ENCODE peak calls at places on chromosomes 7 and 10, in five cellular contexts. One of them, this sample, is unnamed.

GRCh38 chr7:137343483-137343841 is at the start of gene PTN:
- DNase-seq in CD8-positive, alpha-beta T cell: no peak
- DNase-seq in neural progenitor cell: peak
- DNase-seq in left ventricle myocardium inferior: peak
- DNase-seq in cardiac fibroblast: peak
- DNase-seq in this sample: no peak

GRCh38 chr10:79344502-79345195 is 2.6 kb upstream of the PPIF start:
- DNase-seq in cardiac fibroblast: no peak
- DNase-seq in CD8-positive, alpha-beta T cell: no peak
- DNase-seq in left ventricle myocardium inferior: no peak
- DNase-seq in neural progenitor cell: no peak
- DNase-seq in this sample: no peak

GRCh38 chr7:103524042-103524907 is 78.3 kb upstream of the SLC26A5 start:
- DNase-seq in cardiac fibroblast: peak
- DNase-seq in left ventricle myocardium inferior: no peak
- DNase-seq in CD8-positive, alpha-beta T cell: no peak
- DNase-seq in neural progenitor cell: peak
- DNase-seq in this sample: no peak

GRCh38 chr7:91436655-91437054 is 172.4 kb downstream of the FZD1 start:
- DNase-seq in cardiac fibroblast: no peak
- DNase-seq in neural progenitor cell: no peak
- DNase-seq in left ventricle myocardium inferior: no peak
- DNase-seq in CD8-positive, alpha-beta T cell: no peak
- DNase-seq in this sample: no peak

GRCh38 chr10:62687230-62687748 is 117.2 kb upstream of the ADO start:
- DNase-seq in neural progenitor cell: no peak
- DNase-seq in cardiac fibroblast: peak
- DNase-seq in left ventricle myocardium inferior: no peak
- DNase-seq in CD8-positive, alpha-beta T cell: no peak
- DNase-seq in this sample: no peak

GRCh38 chr7:5428470-5429252 is 5.0 kb upstream of the TNRC18 start:
- DNase-seq in cardiac fibroblast: peak
- DNase-seq in CD8-positive, alpha-beta T cell: no peak
- DNase-seq in left ventricle myocardium inferior: peak
- DNase-seq in neural progenitor cell: peak
- DNase-seq in this sample: no peak

GRCh38 chr7:141674702-141675101 is 27.3 kb downstream of the DENND11 start:
- DNase-seq in cardiac fibroblast: no peak
- DNase-seq in CD8-positive, alpha-beta T cell: no peak
- DNase-seq in left ventricle myocardium inferior: no peak
- DNase-seq in neural progenitor cell: peak
- DNase-seq in this sample: no peak

GRCh38 chr10:17954856-17955255 is 3.1 kb downstream of the SLC39A12 start:
- DNase-seq in neural progenitor cell: no peak
- DNase-seq in cardiac fibroblast: peak
- DNase-seq in left ventricle myocardium inferior: no peak
- DNase-seq in CD8-positive, alpha-beta T cell: no peak
- DNase-seq in this sample: no peak

GRCh38 chr7:130292682-130293257 is at the start of gene CPA4:
- DNase-seq in neural progenitor cell: no peak
- DNase-seq in left ventricle myocardium inferior: no peak
- DNase-seq in cardiac fibroblast: peak
- DNase-seq in CD8-positive, alpha-beta T cell: no peak
- DNase-seq in this sample: no peak

GRCh38 chr10:46553238-46554049 is 3.0 kb downstream of the GPRIN2 start:
- DNase-seq in neural progenitor cell: no peak
- DNase-seq in CD8-positive, alpha-beta T cell: no peak
- DNase-seq in cardiac fibroblast: no peak
- DNase-seq in left ventricle myocardium inferior: peak
- DNase-seq in this sample: no peak

GRCh38 chr10:132715791-132716680 is 69.9 kb downstream of the NKX6-2 start:
- DNase-seq in CD8-positive, alpha-beta T cell: no peak
- DNase-seq in neural progenitor cell: no peak
- DNase-seq in left ventricle myocardium inferior: peak
- DNase-seq in cardiac fibroblast: no peak
- DNase-seq in this sample: no peak

GRCh38 chr7:55236454-55236853 is 128.7 kb upstream of the LANCL2 start:
- DNase-seq in cardiac fibroblast: no peak
- DNase-seq in CD8-positive, alpha-beta T cell: no peak
- DNase-seq in left ventricle myocardium inferior: no peak
- DNase-seq in neural progenitor cell: no peak
- DNase-seq in this sample: no peak

GRCh38 chr7:45911311-45911710 is 9.8 kb downstream of the IGFBP3 start:
- DNase-seq in left ventricle myocardium inferior: no peak
- DNase-seq in neural progenitor cell: no peak
- DNase-seq in cardiac fibroblast: no peak
- DNase-seq in CD8-positive, alpha-beta T cell: no peak
- DNase-seq in this sample: no peak

GRCh38 chr7:70694357-70694908 is 437.5 kb upstream of the GALNT17 start:
- DNase-seq in neural progenitor cell: peak
- DNase-seq in cardiac fibroblast: peak
- DNase-seq in CD8-positive, alpha-beta T cell: no peak
- DNase-seq in left ventricle myocardium inferior: peak
- DNase-seq in this sample: no peak

GRCh38 chr7:107879400-107880035 is 11.5 kb upstream of the DLD start:
- DNase-seq in cardiac fibroblast: peak
- DNase-seq in CD8-positive, alpha-beta T cell: no peak
- DNase-seq in neural progenitor cell: peak
- DNase-seq in left ventricle myocardium inferior: no peak
- DNase-seq in this sample: peak

GRCh38 chr10:62081322-62081945 is 179.9 kb downstream of the ARID5B start:
- DNase-seq in left ventricle myocardium inferior: no peak
- DNase-seq in neural progenitor cell: no peak
- DNase-seq in CD8-positive, alpha-beta T cell: no peak
- DNase-seq in cardiac fibroblast: peak
- DNase-seq in this sample: no peak

GRCh38 chr7:139587535-139587934 is 64.0 kb downstream of the CLEC2L start:
- DNase-seq in cardiac fibroblast: no peak
- DNase-seq in CD8-positive, alpha-beta T cell: no peak
- DNase-seq in left ventricle myocardium inferior: no peak
- DNase-seq in neural progenitor cell: no peak
- DNase-seq in this sample: no peak

GRCh38 chr10:96309631-96310358 is 5.6 kb downstream of the DNTT start:
- DNase-seq in left ventricle myocardium inferior: no peak
- DNase-seq in cardiac fibroblast: no peak
- DNase-seq in CD8-positive, alpha-beta T cell: no peak
- DNase-seq in neural progenitor cell: peak
- DNase-seq in this sample: no peak

GRCh38 chr7:157528785-157529341 is 192.1 kb downstream of the DNAJB6 start:
- DNase-seq in neural progenitor cell: no peak
- DNase-seq in CD8-positive, alpha-beta T cell: no peak
- DNase-seq in cardiac fibroblast: no peak
- DNase-seq in left ventricle myocardium inferior: no peak
- DNase-seq in this sample: no peak

GRCh38 chr7:47720907-47721244 is 139.0 kb upstream of the TNS3 start:
- DNase-seq in neural progenitor cell: no peak
- DNase-seq in CD8-positive, alpha-beta T cell: no peak
- DNase-seq in left ventricle myocardium inferior: no peak
- DNase-seq in cardiac fibroblast: no peak
- DNase-seq in this sample: no peak

GRCh38 chr7:47720141-47720906 is 138.4 kb upstream of the TNS3 start:
- DNase-seq in CD8-positive, alpha-beta T cell: no peak
- DNase-seq in cardiac fibroblast: peak
- DNase-seq in neural progenitor cell: no peak
- DNase-seq in left ventricle myocardium inferior: peak
- DNase-seq in this sample: no peak

GRCh38 chr7:47719675-47720074 is 137.8 kb upstream of the TNS3 start:
- DNase-seq in neural progenitor cell: no peak
- DNase-seq in left ventricle myocardium inferior: no peak
- DNase-seq in cardiac fibroblast: no peak
- DNase-seq in CD8-positive, alpha-beta T cell: no peak
- DNase-seq in this sample: no peak

GRCh38 chr7:47722126-47722525 is 140.2 kb upstream of the TNS3 start:
- DNase-seq in left ventricle myocardium inferior: no peak
- DNase-seq in cardiac fibroblast: no peak
- DNase-seq in neural progenitor cell: no peak
- DNase-seq in CD8-positive, alpha-beta T cell: no peak
- DNase-seq in this sample: no peak

DNA sequence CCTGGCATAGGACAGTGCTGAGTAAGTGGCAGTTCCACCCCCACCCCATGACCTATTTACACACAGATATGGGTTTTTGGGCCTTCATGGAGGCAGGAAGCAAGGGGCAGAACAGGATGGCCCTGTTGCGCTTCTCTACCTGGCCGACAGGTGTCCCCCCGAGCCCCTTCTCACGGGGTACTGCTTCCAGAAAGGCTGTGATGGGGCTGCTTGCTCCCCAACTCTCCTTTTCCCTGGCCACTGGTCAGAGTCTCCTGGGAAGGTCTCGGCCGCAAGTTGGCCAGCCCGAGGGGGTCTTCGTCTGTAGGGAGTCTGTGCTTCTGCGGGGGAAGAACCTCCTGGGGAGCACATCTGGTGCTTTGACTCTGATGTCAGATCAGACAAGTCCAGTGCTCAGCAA is 139.8 kb upstream of the TNS3 start:
- DNase-seq in neural progenitor cell: no peak
- DNase-seq in CD8-positive, alpha-beta T cell: no peak
- DNase-seq in left ventricle myocardium inferior: no peak
- DNase-seq in cardiac fibroblast: no peak
- DNase-seq in this sample: no peak
- TF ChIP-seq CTCF in neural progenitor cell: peak
- TF ChIP-seq CTCF in CD8-positive, alpha-beta T cell: no peak
- TF ChIP-seq CTCF in left ventricle myocardium inferior: no peak
- TF ChIP-seq CTCF in cardiac fibroblast: no peak
- TF ChIP-seq CTCF in this sample: no peak

GRCh38 chr10:92142512-92142911 is 148.4 kb downstream of the CPEB3 start:
- DNase-seq in cardiac fibroblast: no peak
- DNase-seq in CD8-positive, alpha-beta T cell: no peak
- DNase-seq in left ventricle myocardium inferior: no peak
- DNase-seq in neural progenitor cell: no peak
- DNase-seq in this sample: no peak
- TF ChIP-seq CTCF in cardiac fibroblast: peak
- TF ChIP-seq CTCF in CD8-positive, alpha-beta T cell: no peak
- TF ChIP-seq CTCF in left ventricle myocardium inferior: no peak
- TF ChIP-seq CTCF in neural progenitor cell: no peak
- TF ChIP-seq CTCF in this sample: no peak

DNA sequence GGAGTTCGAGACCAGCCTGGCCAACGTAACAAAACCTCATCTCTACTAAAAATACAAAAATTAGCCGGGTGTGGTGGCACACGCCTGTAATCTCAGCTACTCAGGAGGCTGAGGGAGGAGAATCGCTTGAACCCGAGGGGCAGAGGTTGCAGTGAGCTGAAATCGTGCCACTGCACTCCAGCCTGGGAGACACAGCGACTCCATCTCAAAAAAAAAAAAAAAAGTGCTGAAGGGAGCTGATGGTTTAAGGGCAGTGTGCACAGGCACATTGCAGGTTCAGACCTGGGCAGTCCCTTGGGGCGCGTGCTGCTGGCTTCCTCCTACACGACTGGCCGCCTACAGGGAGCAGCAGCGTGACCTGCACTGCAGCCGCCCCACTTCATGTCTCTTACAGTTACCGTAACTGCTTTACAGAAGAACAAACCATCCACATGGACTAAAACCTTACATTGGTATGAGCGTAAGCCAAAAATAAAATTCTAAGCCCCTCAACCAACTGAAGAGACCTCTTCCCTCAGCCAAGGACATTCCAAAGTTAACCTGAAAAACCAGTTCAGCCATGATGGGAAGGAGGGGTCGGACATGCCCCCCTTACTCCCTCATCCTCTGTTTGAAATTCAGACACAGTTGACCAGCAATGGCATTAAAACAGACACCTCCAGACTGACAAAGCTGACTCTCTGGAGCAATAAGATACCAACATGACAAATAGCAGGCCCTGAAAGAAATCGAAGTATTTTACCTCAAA is 262.2 kb downstream of the ZMYND11 start:
- DNase-seq in neural progenitor cell: no peak
- DNase-seq in left ventricle myocardium inferior: no peak
- DNase-seq in cardiac fibroblast: no peak
- DNase-seq in CD8-positive, alpha-beta T cell: no peak
- DNase-seq in this sample: no peak
- TF ChIP-seq CTCF in neural progenitor cell: no peak
- TF ChIP-seq CTCF in left ventricle myocardium inferior: no peak
- TF ChIP-seq CTCF in cardiac fibroblast: no peak
- TF ChIP-seq CTCF in CD8-positive, alpha-beta T cell: no peak
- TF ChIP-seq CTCF in this sample: no peak

GRCh38 chr10:230758-231157 is 95.5 kb downstream of the ZMYND11 start:
- DNase-seq in left ventricle myocardium inferior: no peak
- DNase-seq in neural progenitor cell: peak
- DNase-seq in CD8-positive, alpha-beta T cell: no peak
- DNase-seq in cardiac fibroblast: peak
- DNase-seq in this sample: no peak
- TF ChIP-seq CTCF in left ventricle myocardium inferior: peak
- TF ChIP-seq CTCF in neural progenitor cell: peak
- TF ChIP-seq CTCF in CD8-positive, alpha-beta T cell: peak
- TF ChIP-seq CTCF in cardiac fibroblast: peak
- TF ChIP-seq CTCF in this sample: peak

GRCh38 chr7:127885843-127886242 is 145.4 kb downstream of the LRRC4 start:
- DNase-seq in cardiac fibroblast: peak
- DNase-seq in neural progenitor cell: no peak
- DNase-seq in CD8-positive, alpha-beta T cell: no peak
- DNase-seq in left ventricle myocardium inferior: no peak
- DNase-seq in this sample: no peak

GRCh38 chr7:127885222-127885772 is 145.9 kb downstream of the LRRC4 start:
- DNase-seq in CD8-positive, alpha-beta T cell: no peak
- DNase-seq in cardiac fibroblast: no peak
- DNase-seq in left ventricle myocardium inferior: no peak
- DNase-seq in neural progenitor cell: no peak
- DNase-seq in this sample: no peak

GRCh38 chr7:127886248-127886647 is 145.0 kb downstream of the LRRC4 start:
- DNase-seq in neural progenitor cell: no peak
- DNase-seq in cardiac fibroblast: peak
- DNase-seq in left ventricle myocardium inferior: no peak
- DNase-seq in CD8-positive, alpha-beta T cell: no peak
- DNase-seq in this sample: no peak

GRCh38 chr7:127882313-127882920 is 148.8 kb downstream of the LRRC4 start:
- DNase-seq in neural progenitor cell: no peak
- DNase-seq in cardiac fibroblast: no peak
- DNase-seq in CD8-positive, alpha-beta T cell: no peak
- DNase-seq in left ventricle myocardium inferior: no peak
- DNase-seq in this sample: no peak

DNA sequence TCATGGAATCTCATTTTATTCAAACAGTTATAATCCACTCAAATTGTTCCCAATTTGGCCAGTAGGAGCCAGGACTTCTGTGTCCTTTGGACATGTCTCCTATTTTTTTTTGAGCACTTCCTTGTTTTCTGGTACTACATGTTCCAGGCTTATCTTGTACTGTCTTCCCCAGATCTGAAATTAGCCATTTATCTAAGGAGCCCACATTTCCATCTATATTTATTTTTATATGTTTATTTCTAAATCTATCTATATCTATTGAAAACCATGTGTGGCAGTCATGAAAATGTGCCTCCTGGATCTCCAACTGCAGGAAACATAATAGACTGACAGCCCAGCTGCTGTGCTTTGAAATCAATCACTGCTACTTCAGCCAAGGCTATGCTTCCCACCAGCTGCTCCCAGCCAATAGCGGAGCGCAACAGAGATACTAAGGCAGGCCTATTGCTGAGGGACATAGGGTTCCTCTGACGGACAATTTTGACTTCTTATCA is 147.1 kb downstream of the LRRC4 start:
- DNase-seq in CD8-positive, alpha-beta T cell: no peak
- DNase-seq in neural progenitor cell: no peak
- DNase-seq in cardiac fibroblast: no peak
- DNase-seq in left ventricle myocardium inferior: peak
- DNase-seq in this sample: no peak
- TF ChIP-seq CTCF in CD8-positive, alpha-beta T cell: no peak
- TF ChIP-seq CTCF in neural progenitor cell: no peak
- TF ChIP-seq CTCF in cardiac fibroblast: peak
- TF ChIP-seq CTCF in left ventricle myocardium inferior: peak
- TF ChIP-seq CTCF in this sample: no peak